ENCODE peak calls at places on chromosomes 7 and 10, in four cellular contexts. One of them, this sample, is unnamed.
A peak's percentile ranks its signal among the peaks of the same experiment; 100 is the strongest.

GRCh38 chr7:121398246-121398645 is 2.1 kb upstream of the FAM3C start:
- DNase-seq in HepG2: peak; percentile 23
- DNase-seq in K562: no peak
- DNase-seq in H1: no peak
- DNase-seq in this sample: no peak

GRCh38 chr10:58896229-58896628 is 280.2 kb upstream of the PHYHIPL start:
- DNase-seq in HepG2: peak; percentile 21
- DNase-seq in K562: no peak
- DNase-seq in H1: no peak
- DNase-seq in this sample: no peak

GRCh38 chr7:109479388-109479787 is 909.7 kb downstream of the DNAJB9 start:
- DNase-seq in HepG2: no peak
- DNase-seq in K562: no peak
- DNase-seq in H1: no peak
- DNase-seq in this sample: peak; percentile 8

GRCh38 chr10:58477122-58477521 is 35.5 kb upstream of the BICC1 start:
- DNase-seq in HepG2: no peak
- DNase-seq in K562: no peak
- DNase-seq in H1: no peak
- DNase-seq in this sample: no peak

GRCh38 chr10:127928021-127928806 is 21.3 kb downstream of the PTPRE start:
- DNase-seq in HepG2: no peak
- DNase-seq in K562: no peak
- DNase-seq in H1: no peak
- DNase-seq in this sample: no peak

GRCh38 chr7:114922652-114923402 is 933 bp downstream of the MDFIC start:
- DNase-seq in HepG2: no peak
- DNase-seq in K562: no peak
- DNase-seq in H1: no peak
- DNase-seq in this sample: peak; percentile 74

GRCh38 chr10:97071491-97071890 is 114.3 kb downstream of the SLIT1 start:
- DNase-seq in HepG2: no peak
- DNase-seq in K562: no peak
- DNase-seq in H1: no peak
- DNase-seq in this sample: no peak

GRCh38 chr7:31059551-31059950 is 7.4 kb downstream of the ADCYAP1R1 start:
- DNase-seq in HepG2: no peak
- DNase-seq in K562: no peak
- DNase-seq in H1: peak; percentile 41
- DNase-seq in this sample: no peak

GRCh38 chr7:44284881-44285541 is 40.4 kb downstream of the CAMK2B start:
- DNase-seq in HepG2: no peak
- DNase-seq in K562: no peak
- DNase-seq in H1: no peak
- DNase-seq in this sample: no peak

GRCh38 chr10:125006921-125007391 is 65.0 kb downstream of the ZRANB1 start:
- DNase-seq in HepG2: no peak
- DNase-seq in K562: no peak
- DNase-seq in H1: no peak
- DNase-seq in this sample: no peak

GRCh38 chr10:47062801-47063200 is 151.6 kb downstream of the PTPN20 start:
- DNase-seq in HepG2: no peak
- DNase-seq in K562: no peak
- DNase-seq in H1: no peak
- DNase-seq in this sample: no peak

GRCh38 chr7:14507617-14508016 is 394.9 kb downstream of the DGKB start:
- DNase-seq in HepG2: no peak
- DNase-seq in K562: no peak
- DNase-seq in H1: no peak
- DNase-seq in this sample: no peak

GRCh38 chr7:45923290-45923689 is 2.2 kb upstream of the IGFBP3 start:
- DNase-seq in HepG2: peak; percentile 23
- DNase-seq in K562: peak; percentile 48
- DNase-seq in H1: no peak
- DNase-seq in this sample: peak; percentile 81

GRCh38 chr7:4073750-4074149 is 608.3 kb upstream of the FOXK1 start:
- DNase-seq in HepG2: no peak
- DNase-seq in K562: no peak
- DNase-seq in H1: no peak
- DNase-seq in this sample: no peak

GRCh38 chr7:88002617-88003016 is 68.6 kb downstream of the ADAM22 start:
- DNase-seq in HepG2: no peak
- DNase-seq in K562: no peak
- DNase-seq in H1: no peak
- DNase-seq in this sample: no peak

GRCh38 chr10:53153831-53154230 is 381.2 kb upstream of the MBL2 start:
- DNase-seq in HepG2: no peak
- DNase-seq in K562: no peak
- DNase-seq in H1: no peak
- DNase-seq in this sample: no peak

GRCh38 chr7:41189866-41190265 is 513.0 kb downstream of the INHBA start:
- DNase-seq in HepG2: no peak
- DNase-seq in K562: no peak
- DNase-seq in H1: no peak
- DNase-seq in this sample: peak; percentile 46

GRCh38 chr10:79446451-79447020 is 1.1 kb upstream of the ZCCHC24 start:
- DNase-seq in HepG2: no peak
- DNase-seq in K562: peak; percentile 86
- DNase-seq in H1: no peak
- DNase-seq in this sample: peak; percentile 18

GRCh38 chr7:66246549-66247171 is 41.5 kb downstream of the TPST1 start:
- DNase-seq in HepG2: no peak
- DNase-seq in K562: no peak
- DNase-seq in H1: no peak
- DNase-seq in this sample: no peak

GRCh38 chr10:128324058-128324457 is 197.8 kb upstream of the MKI67 start:
- DNase-seq in HepG2: peak; percentile 18
- DNase-seq in K562: peak; percentile 30
- DNase-seq in H1: peak; percentile 17
- DNase-seq in this sample: peak; percentile 14

GRCh38 chr7:80725181-80725611 is 86.8 kb downstream of the CD36 start:
- DNase-seq in HepG2: no peak
- DNase-seq in K562: no peak
- DNase-seq in H1: no peak
- DNase-seq in this sample: no peak

GRCh38 chr10:13690281-13690825 is 103.6 kb downstream of the PRPF18 start:
- DNase-seq in HepG2: no peak
- DNase-seq in K562: no peak
- DNase-seq in H1: no peak
- DNase-seq in this sample: no peak

GRCh38 chr7:13240349-13240748 is 552.9 kb downstream of the ARL4A start:
- DNase-seq in HepG2: no peak
- DNase-seq in K562: no peak
- DNase-seq in H1: no peak
- DNase-seq in this sample: peak; percentile 48

GRCh38 chr7:8133955-8134733 is 127.8 kb downstream of the ICA1 start:
- DNase-seq in HepG2: no peak
- DNase-seq in K562: no peak
- DNase-seq in H1: no peak
- DNase-seq in this sample: no peak

GRCh38 chr10:47374611-47375536 is 9.2 kb downstream of the ZNF488 start:
- DNase-seq in HepG2: no peak
- DNase-seq in K562: no peak
- DNase-seq in H1: no peak
- DNase-seq in this sample: no peak

GRCh38 chr7:27693794-27694193 is 31.1 kb upstream of the HIBADH start:
- DNase-seq in HepG2: peak; percentile 78
- DNase-seq in K562: no peak
- DNase-seq in H1: no peak
- DNase-seq in this sample: no peak

GRCh38 chr10:89468625-89469024 is 54.3 kb downstream of the IFIT5 start:
- DNase-seq in HepG2: no peak
- DNase-seq in K562: no peak
- DNase-seq in H1: no peak
- DNase-seq in this sample: no peak

GRCh38 chr7:48090095-48090805 is 1.2 kb downstream of the UPP1 start:
- DNase-seq in HepG2: no peak
- DNase-seq in K562: no peak
- DNase-seq in H1: no peak
- DNase-seq in this sample: peak; percentile 41

GRCh38 chr10:2978111-2978510 is 89.2 kb upstream of the PFKP start:
- DNase-seq in HepG2: peak; percentile 56
- DNase-seq in K562: no peak
- DNase-seq in H1: no peak
- DNase-seq in this sample: peak; percentile 62

GRCh38 chr7:99409814-99410213 is 1.0 kb downstream of the BUD31 start:
- DNase-seq in HepG2: no peak
- DNase-seq in K562: no peak
- DNase-seq in H1: no peak
- DNase-seq in this sample: no peak

GRCh38 chr7:70833726-70834125 is 298.2 kb upstream of the GALNT17 start:
- DNase-seq in HepG2: no peak
- DNase-seq in K562: no peak
- DNase-seq in H1: no peak
- DNase-seq in this sample: no peak

GRCh38 chr10:45581497-45582385 is 90.8 kb downstream of the ZFAND4 start:
- DNase-seq in HepG2: peak; percentile 13
- DNase-seq in K562: no peak
- DNase-seq in H1: no peak
- DNase-seq in this sample: no peak
- TF ChIP-seq RNF2 in HepG2: no peak
- TF ChIP-seq RNF2 in K562: no peak
- TF ChIP-seq RNF2 in H1: no peak
- TF ChIP-seq RNF2 in this sample: no peak

DNA sequence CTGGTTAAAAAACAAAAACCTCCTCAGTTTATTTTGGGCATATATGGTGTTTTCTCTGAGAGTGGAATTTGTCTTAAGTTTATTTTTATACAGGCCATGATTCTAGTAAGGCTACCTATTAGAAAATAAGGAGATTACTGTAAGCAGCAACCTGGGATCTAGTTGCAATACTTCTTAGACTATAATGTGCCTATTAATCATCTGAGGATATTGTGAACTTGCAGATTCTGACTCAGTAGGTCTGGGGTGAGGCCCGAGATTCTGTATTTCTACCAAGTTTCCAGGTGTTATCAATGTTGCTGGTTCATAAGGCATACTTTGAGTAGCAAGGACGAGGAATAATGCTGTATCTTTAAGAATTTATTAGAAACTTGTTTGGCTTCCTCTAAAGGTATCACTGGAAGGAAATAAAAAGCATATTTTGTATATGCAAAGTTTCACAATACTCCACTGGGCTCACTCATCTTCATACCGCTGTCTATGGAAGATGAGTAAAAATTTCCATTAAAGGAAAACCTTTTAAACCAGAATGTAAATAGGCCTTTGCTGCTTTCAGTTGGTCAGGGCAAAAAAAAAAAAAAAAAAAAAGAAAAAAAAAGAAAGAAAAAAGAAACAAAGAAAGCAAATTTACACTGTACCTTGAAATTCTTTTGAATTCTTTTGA is 105.8 kb downstream of the BMPER start:
- DNase-seq in HepG2: no peak
- DNase-seq in K562: no peak
- DNase-seq in H1: no peak
- DNase-seq in this sample: no peak
- TF ChIP-seq RAD21 in HepG2: no peak
- TF ChIP-seq RAD21 in K562: no peak
- TF ChIP-seq RAD21 in H1: no peak
- TF ChIP-seq RAD21 in this sample: no peak

GRCh38 chr7:23544913-23545354 is 13.2 kb upstream of the TRA2A start:
- DNase-seq in HepG2: peak; percentile 43
- DNase-seq in K562: no peak
- DNase-seq in H1: no peak
- DNase-seq in this sample: peak; percentile 65
- TF ChIP-seq CHD2 in HepG2: no peak
- TF ChIP-seq CHD2 in K562: no peak
- TF ChIP-seq CHD2 in H1: no peak
- TF ChIP-seq CHD2 in this sample: no peak

DNA sequence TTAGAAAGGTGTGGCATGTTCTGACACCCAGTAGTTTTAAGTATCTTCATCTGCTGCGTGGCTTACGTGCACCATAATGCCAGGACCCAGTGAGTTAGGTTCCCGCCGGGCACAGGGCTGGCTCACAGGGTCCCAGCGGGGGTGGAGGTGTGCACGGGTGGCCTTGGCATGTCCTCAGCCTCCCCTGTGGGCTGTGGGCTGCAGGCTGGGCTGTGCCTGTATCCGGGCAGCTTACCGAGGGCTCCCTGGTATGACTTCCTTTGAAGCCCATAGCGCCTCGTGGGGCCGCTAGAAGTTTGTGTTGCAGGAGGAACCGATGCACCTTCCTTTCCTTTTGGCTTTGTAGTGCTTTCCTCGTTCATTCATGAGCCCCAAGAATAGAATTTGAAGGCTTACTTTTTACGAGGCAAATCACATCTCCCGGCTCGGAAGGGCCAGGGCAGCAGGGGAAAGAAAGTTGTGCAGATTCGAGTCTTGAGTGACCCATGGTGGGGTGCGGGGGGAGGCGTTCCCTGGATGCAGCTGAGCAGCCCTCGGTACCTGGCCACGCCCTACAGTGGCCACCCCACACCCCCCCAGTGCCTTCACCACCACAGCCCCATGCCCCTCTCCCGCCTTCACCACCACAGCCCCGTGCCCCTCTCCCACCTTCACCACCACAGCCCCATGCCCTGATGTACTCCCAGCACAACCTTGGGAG is 113.2 kb downstream of the WDR37 start:
- DNase-seq in HepG2: no peak
- DNase-seq in K562: no peak
- DNase-seq in H1: no peak
- DNase-seq in this sample: no peak
- TF ChIP-seq RNF2 in HepG2: no peak
- TF ChIP-seq RNF2 in K562: no peak
- TF ChIP-seq RNF2 in H1: no peak
- TF ChIP-seq RNF2 in this sample: no peak

This sample was measured in A549.